ENCODE peak calls at places on chromosomes 12 and 14, in six cellular contexts. V is neural progenitor cell, A is fibroblast of pulmonary artery, E is MCF 10A, R is sigmoid colon, P is right atrium auricular region. B is an unnamed sample.

GRCh38 chr12:94109154-94109553 is 39.2 kb upstream of the PLXNC1 start:
- DNase-seq in A (peak), E (no peak), P (no peak), V (no peak), R (no peak), B (peak)

GRCh38 chr12:65857875-65858274 is 33.6 kb downstream of the HMGA2 start:
- DNase-seq in R (no peak), P (no peak), V (no peak), A (no peak), E (no peak), B (no peak)

GRCh38 chr14:90060312-90060964 is 1.4 kb upstream of the KCNK13 start:
- DNase-seq in E (peak), P (no peak), R (no peak), V (peak), A (peak), B (peak)

GRCh38 chr12:118358607-118359540 is 13.8 kb downstream of the TAOK3 start:
- DNase-seq in V (no peak), R (no peak), E (peak), A (no peak), P (no peak), B (no peak)

GRCh38 chr12:89252284-89252683 is 100.0 kb downstream of the DUSP6 start:
- DNase-seq in V (no peak), E (no peak), A (no peak), R (no peak), P (no peak), B (no peak)

GRCh38 chr12:802242-802995 is 50.0 kb downstream of the WNK1 start:
- DNase-seq in V (no peak), E (no peak), A (peak), P (no peak), R (no peak), B (no peak)

GRCh38 chr12:112530941-112531340 is 112.2 kb downstream of the PTPN11 start:
- DNase-seq in A (no peak), P (no peak), V (no peak), R (no peak), E (no peak), B (no peak)

GRCh38 chr12:101256271-101256670 is 23.6 kb upstream of the UTP20 start:
- DNase-seq in A (no peak), V (no peak), R (no peak), E (no peak), P (no peak), B (no peak)

GRCh38 chr14:54106802-54107377 is 150.3 kb upstream of the BMP4 start:
- DNase-seq in P (no peak), V (peak), R (no peak), A (peak), E (peak), B (no peak)

GRCh38 chr14:92491782-92492181 is 21.8 kb upstream of the RIN3 start:
- DNase-seq in P (no peak), A (no peak), R (no peak), V (no peak), E (no peak), B (no peak)

GRCh38 chr12:106766393-106766826 is 8.1 kb upstream of the RIC8B start:
- DNase-seq in A (peak), V (no peak), E (peak), P (peak), R (no peak), B (no peak)

GRCh38 chr12:95532851-95533250 is 18.4 kb downstream of the USP44 start:
- DNase-seq in P (no peak), A (peak), E (no peak), R (no peak), V (no peak), B (no peak)

GRCh38 chr12:92696240-92696639 is 6.5 kb upstream of the PLEKHG7 start:
- DNase-seq in V (no peak), R (no peak), P (peak), E (peak), A (peak), B (no peak)

GRCh38 chr12:43884683-43885410 is 49.0 kb downstream of the TMEM117 start:
- DNase-seq in E (no peak), R (no peak), A (no peak), P (no peak), V (peak), B (no peak)

GRCh38 chr12:115859231-115859630 is 418.3 kb downstream of the MED13L start:
- DNase-seq in A (no peak), V (no peak), P (no peak), R (no peak), E (no peak), B (no peak)

GRCh38 chr14:96917442-96917963 is 120.3 kb downstream of the VRK1 start:
- DNase-seq in V (no peak), R (no peak), P (no peak), E (no peak), A (no peak), B (no peak)

GRCh38 chr12:14785568-14785967 is 17.7 kb downstream of the WBP11 start:
- DNase-seq in P (no peak), R (no peak), E (no peak), V (no peak), A (no peak), B (no peak)

GRCh38 chr14:93014038-93015023 is 91.4 kb downstream of the CHGA start:
- DNase-seq in P (no peak), A (no peak), E (no peak), V (no peak), R (no peak), B (no peak)

GRCh38 chr12:49131973-49132461 is 822 bp upstream of the TUBA1B start:
- DNase-seq in P (no peak), A (peak), R (no peak), V (no peak), E (peak), B (peak)

GRCh38 chr12:20489645-20490044 is 121.3 kb downstream of the PDE3A start:
- DNase-seq in E (no peak), R (no peak), V (no peak), P (no peak), A (no peak), B (no peak)

GRCh38 chr14:72024043-72024407 is 91.8 kb downstream of the RGS6 start:
- DNase-seq in R (no peak), E (peak), V (peak), P (no peak), A (peak), B (peak)

GRCh38 chr12:23066095-23066494 is 441.1 kb downstream of the ETNK1 start:
- DNase-seq in V (no peak), P (no peak), A (no peak), R (no peak), E (peak), B (no peak)

GRCh38 chr14:94826774-94827173 is 56.9 kb upstream of the GSC start:
- DNase-seq in V (no peak), A (no peak), P (no peak), R (no peak), E (no peak), B (no peak)

GRCh38 chr12:68080577-68080976 is 79.0 kb downstream of the IFNG start:
- DNase-seq in V (peak), E (no peak), A (no peak), P (no peak), R (no peak), B (peak)

GRCh38 chr12:126617312-126617711 is 1552.1 kb downstream of the AACS start:
- DNase-seq in R (no peak), E (peak), A (peak), P (no peak), V (peak), B (no peak)

GRCh38 chr12:118058881-118059644 is 1.9 kb downstream of the WSB2 start:
- DNase-seq in E (no peak), A (peak), R (no peak), P (no peak), V (no peak), B (no peak)

GRCh38 chr14:55104051-55104954 is 24.7 kb upstream of the LGALS3 start:
- DNase-seq in E (no peak), R (peak), V (no peak), A (no peak), P (no peak), B (no peak)

GRCh38 chr12:112862570-112863137 is 44.1 kb upstream of the OAS1 start:
- DNase-seq in P (no peak), E (no peak), R (no peak), A (no peak), V (no peak), B (no peak)

GRCh38 chr12:54259194-54260011 is 20.5 kb downstream of the CBX5 start:
- DNase-seq in R (peak), E (peak), P (peak), V (peak), A (peak), B (peak)

GRCh38 chr12:113424915-113425823 is 3.0 kb downstream of the SDSL start:
- DNase-seq in P (peak), R (no peak), V (peak), A (peak), E (peak), B (peak)

GRCh38 chr12:15477761-15478160 is 155.5 kb downstream of the PTPRO start:
- DNase-seq in R (no peak), E (peak), V (no peak), A (no peak), P (no peak), B (no peak)

GRCh38 chr14:31926123-31926522 is 151.0 kb upstream of the ARHGAP5 start:
- DNase-seq in A (peak), V (peak), R (no peak), E (peak), P (no peak), B (peak)

GRCh38 chr14:98758440-98758839 is 513.6 kb downstream of the BCL11B start:
- DNase-seq in A (no peak), V (no peak), P (no peak), E (no peak), R (no peak), B (no peak)

GRCh38 chr14:79661762-79662161 is 549.5 kb downstream of the DIO2 start:
- DNase-seq in P (no peak), R (no peak), E (no peak), V (no peak), A (peak), B (no peak)

GRCh38 chr14:63654346-63654745 is 12.7 kb upstream of the WDR89 start:
- DNase-seq in E (no peak), R (no peak), V (no peak), P (no peak), A (no peak), B (no peak)
- TF ChIP-seq CTCF in E (no peak), R (no peak), V (no peak), P (no peak), A (no peak), B (no peak)

DNA sequence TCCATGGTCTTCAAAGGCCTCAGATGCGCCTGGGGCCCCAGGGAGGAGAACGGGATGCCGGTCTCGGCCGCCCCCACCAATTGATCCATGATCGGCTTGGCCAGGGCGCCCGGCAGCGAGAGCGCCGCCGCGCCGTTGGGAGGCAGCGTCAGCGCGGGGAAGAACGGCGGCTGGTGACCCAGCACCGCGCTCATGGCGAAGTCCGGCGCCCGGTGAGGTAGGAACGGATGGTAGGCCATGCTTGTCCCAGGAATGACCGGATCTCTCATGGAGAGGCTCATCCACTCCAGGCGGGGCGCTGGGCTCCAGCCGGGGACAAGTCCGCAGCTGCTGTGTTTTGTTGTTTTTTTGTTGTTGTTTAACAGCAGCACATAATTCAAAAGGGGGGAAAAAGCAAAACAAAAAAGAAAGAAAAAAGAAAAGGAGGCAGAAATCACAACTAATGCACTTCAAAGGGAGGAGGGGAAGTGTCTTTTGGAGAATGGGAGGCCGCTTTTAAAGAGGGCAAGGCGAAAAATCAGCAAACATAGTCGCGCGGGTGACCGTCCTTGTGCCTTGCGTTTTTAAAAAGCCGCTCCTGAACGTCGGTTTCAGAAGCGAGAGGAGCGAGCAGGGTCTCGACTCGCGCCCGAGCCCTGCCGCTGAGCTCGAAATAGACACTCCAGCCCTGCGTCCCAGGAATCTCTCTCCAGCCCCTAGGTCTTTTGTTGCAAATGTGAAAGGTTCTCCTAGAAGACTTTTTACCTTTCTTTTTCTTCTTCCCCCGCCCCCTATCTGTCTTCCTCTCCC is 861 bp downstream of the TBX3 start:
- DNase-seq in R (no peak), V (peak), A (peak), E (peak), P (no peak), B (no peak)
- TF ChIP-seq CTCF in R (no peak), V (peak), A (no peak), E (no peak), P (no peak), B (no peak)

DNA sequence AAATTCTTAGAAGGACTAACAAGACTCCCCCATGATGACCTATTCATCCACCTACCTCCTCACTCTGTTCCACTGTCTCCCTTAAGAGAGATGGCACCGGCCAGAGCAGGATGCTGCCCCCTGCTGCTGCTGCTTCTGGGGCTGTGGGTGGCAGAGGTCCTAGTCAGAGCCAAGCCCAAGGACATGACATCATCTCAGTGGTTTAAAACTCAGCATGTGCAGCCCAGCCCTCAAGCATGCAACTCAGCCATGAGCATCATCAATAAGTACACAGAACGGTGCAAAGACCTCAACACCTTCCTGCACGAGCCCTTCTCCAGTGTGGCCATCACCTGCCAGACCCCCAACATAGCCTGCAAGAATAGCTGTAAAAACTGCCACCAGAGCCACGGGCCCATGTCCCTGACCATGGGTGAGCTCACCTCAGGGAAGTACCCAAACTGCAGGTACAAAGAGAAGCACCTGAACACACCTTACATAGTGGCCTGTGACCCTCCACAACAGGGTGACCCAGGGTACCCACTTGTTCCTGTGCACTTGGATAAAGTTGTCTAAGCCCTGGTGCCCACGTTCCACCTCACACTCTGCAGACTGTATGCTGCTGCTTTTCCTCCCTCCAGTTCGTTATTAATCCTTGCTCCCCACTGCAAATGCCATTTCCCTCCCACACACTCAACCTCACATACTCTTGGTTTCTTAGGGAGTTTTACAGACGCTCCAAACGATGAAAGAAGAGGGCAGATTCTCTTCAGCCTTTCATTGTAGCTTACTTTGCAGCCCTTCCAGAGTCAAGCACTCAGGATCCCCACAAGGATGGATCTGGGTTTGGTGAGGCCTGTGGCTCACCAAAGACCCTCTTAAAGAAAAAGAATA is at the start of gene RNASE8:
- DNase-seq in A (no peak), V (no peak), E (peak), P (no peak), R (no peak), B (no peak)
- TF ChIP-seq CTCF in A (no peak), V (no peak), E (no peak), P (no peak), R (no peak), B (no peak)

DNA sequence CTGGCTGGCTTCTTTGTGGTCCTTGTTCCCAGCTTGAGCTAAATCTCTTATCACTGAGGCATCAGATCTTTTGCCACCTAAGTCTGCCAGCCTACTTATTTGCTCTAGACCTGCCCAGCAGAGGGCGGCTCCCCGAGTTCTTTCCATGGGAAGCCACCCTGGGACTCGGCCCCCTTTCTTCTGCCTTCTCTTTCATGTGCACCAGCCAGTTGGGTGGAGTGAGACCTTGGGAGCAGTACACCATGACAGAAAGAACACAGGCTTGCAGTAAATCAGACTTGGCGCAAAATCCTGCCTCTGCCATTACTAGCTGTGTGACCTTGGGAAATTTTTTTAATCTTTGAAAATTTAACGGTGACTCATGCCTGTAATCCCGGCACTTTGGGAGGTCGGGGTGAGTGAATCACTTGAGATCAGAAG is 7.4 kb downstream of the SMAGP start:
- DNase-seq in E (peak), P (no peak), A (peak), R (no peak), V (peak), B (no peak)
- TF ChIP-seq CTCF in E (peak), P (no peak), A (peak), R (peak), V (peak), B (peak)

GRCh38 chr12:6471992-6472366 is 1.5 kb upstream of the VAMP1 start:
- DNase-seq in V (no peak), E (peak), A (no peak), P (no peak), R (no peak), B (no peak)

GRCh38 chr12:6470375-6471163 is at the start of gene VAMP1:
- DNase-seq in P (peak), R (peak), A (peak), E (peak), V (peak), B (peak)

GRCh38 chr12:6469092-6469491 is 1.4 kb downstream of the VAMP1 start:
- DNase-seq in V (no peak), P (no peak), E (no peak), R (no peak), A (no peak), B (no peak)

GRCh38 chr12:6468283-6468575 is 2.2 kb downstream of the VAMP1 start:
- DNase-seq in E (peak), R (no peak), A (no peak), P (no peak), V (no peak), B (no peak)

GRCh38 chr12:6469609-6470374 is 685 bp downstream of the VAMP1 start:
- DNase-seq in R (no peak), E (no peak), V (peak), P (no peak), A (no peak), B (no peak)
- TF ChIP-seq CTCF in R (no peak), E (no peak), V (no peak), P (no peak), A (no peak), B (no peak)

DNA sequence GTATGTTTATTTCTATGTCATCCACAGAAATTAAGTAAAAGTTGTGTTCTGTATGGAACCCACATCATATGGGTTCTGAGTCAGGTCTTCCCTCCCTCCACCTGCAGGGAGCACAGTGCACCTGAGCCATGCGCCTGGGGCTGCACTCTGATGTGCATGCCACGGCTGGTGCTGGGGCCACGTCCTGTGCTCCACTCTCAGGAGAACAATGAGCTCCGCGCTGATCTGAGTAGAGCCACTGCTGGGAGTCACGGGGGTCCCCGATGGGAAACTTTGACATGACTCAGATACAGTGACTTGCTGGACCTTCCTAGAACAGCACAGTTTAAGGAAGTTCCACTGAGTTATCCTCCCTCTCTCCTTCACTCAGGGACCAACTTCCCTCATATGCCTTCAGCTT is 683.4 kb downstream of the TMEM121 start:
- DNase-seq in V (no peak), A (no peak), P (no peak), R (no peak), E (no peak), B (no peak)
- TF ChIP-seq CTCF in V (no peak), A (no peak), P (no peak), R (no peak), E (no peak), B (no peak)

GRCh38 chr12:132413931-132414588 is 75.9 kb upstream of the FBRSL1 start:
- DNase-seq in P (no peak), E (no peak), R (no peak), A (no peak), V (peak), B (no peak)
- TF ChIP-seq CTCF in P (no peak), E (peak), R (no peak), A (peak), V (peak), B (peak)

GRCh38 chr14:101716077-101716950 is 45.2 kb upstream of the PPP2R5C start:
- DNase-seq in A (no peak), V (no peak), R (no peak), P (peak), E (no peak), B (no peak)
- TF ChIP-seq CTCF in A (no peak), V (no peak), R (no peak), P (no peak), E (no peak), B (no peak)